ENCODE peak calls at places on chromosomes 1 and 21, in ten cellular contexts. N is GM10248; Z is HCEC 1CT; M is left ventricle myocardium superior; H is GM23338; G is H9; C is T-cell; K is stimulated activated CD4-positive, alpha-beta T cell treated with anti-CD3 and anti-CD28 coated beads, Interleukin-2, amount 100 ng/mL, for 24 hours; E is astrocyte of the spinal cord; F is KG1. Q is an unnamed sample.

GRCh38 chr1:109115685-109116084 is 1.8 kb downstream of the ELAPOR1 start:
- DNase-seq in N (no peak), Z (no peak), M (no peak), H (no peak), G (no peak), C (no peak), K (peak; percentile 29), E (no peak), F (no peak), Q (no peak)

GRCh38 chr1:61641578-61642336 is 83.2 kb downstream of the TM2D1 start:
- DNase-seq in N (peak; percentile 74), Z (peak; percentile 73), M (peak; percentile 83), H (peak; percentile 92), G (peak; percentile 88), C (peak; percentile 60), K (peak; percentile 59), E (peak; percentile 58), F (no peak), Q (peak; percentile 18)

GRCh38 chr1:234529661-234530237 is 50.8 kb upstream of the TARBP1 start:
- DNase-seq in N (no peak), Z (no peak), M (no peak), H (no peak), G (no peak), C (no peak), K (no peak), E (no peak), F (no peak), Q (peak; percentile 72)

GRCh38 chr1:232543194-232543593 is 86.7 kb downstream of the SIPA1L2 start:
- DNase-seq in N (no peak), Z (no peak), M (no peak), H (no peak), G (no peak), C (no peak), K (no peak), E (no peak), F (no peak), Q (no peak)

GRCh38 chr1:182335771-182336170 is 55.8 kb downstream of the GLUL start:
- DNase-seq in N (no peak), Z (no peak), M (no peak), H (no peak), G (no peak), C (no peak), K (no peak), E (no peak), F (no peak), Q (no peak)

GRCh38 chr1:225813250-225813964 is 3.5 kb downstream of the EPHX1 start:
- DNase-seq in N (no peak), Z (peak; percentile 72), M (peak; percentile 80), H (peak; percentile 34), G (no peak), C (no peak), K (no peak), E (peak; percentile 70), F (no peak), Q (no peak)

GRCh38 chr1:226975259-226975908 is 35.3 kb downstream of the COQ8A start:
- DNase-seq in N (no peak), Z (no peak), M (no peak), H (no peak), G (peak; percentile 14), C (no peak), K (no peak), E (no peak), F (no peak), Q (no peak)

GRCh38 chr21:41112740-41113692 is 54.9 kb upstream of the BACE2 start:
- DNase-seq in N (no peak), Z (no peak), M (peak; percentile 22), H (peak; percentile 11), G (peak; percentile 43), C (no peak), K (no peak), E (peak; percentile 88), F (no peak), Q (peak; percentile 95)

GRCh38 chr1:24181619-24182018 is 5.5 kb downstream of the IFNLR1 start:
- DNase-seq in N (no peak), Z (no peak), M (no peak), H (no peak), G (no peak), C (no peak), K (no peak), E (no peak), F (no peak), Q (no peak)

GRCh38 chr1:155117610-155118009 is 10.1 kb upstream of the EFNA1 start:
- DNase-seq in N (no peak), Z (no peak), M (no peak), H (no peak), G (no peak), C (no peak), K (no peak), E (no peak), F (no peak), Q (no peak)

GRCh38 chr1:204410764-204411450 is 710 bp downstream of the PPP1R15B start:
- DNase-seq in N (peak; percentile 46), Z (peak; percentile 56), M (no peak), H (peak; percentile 60), G (peak; percentile 54), C (peak; percentile 45), K (peak; percentile 35), E (peak; percentile 58), F (peak; percentile 28), Q (no peak)

GRCh38 chr1:36134031-36134430 is 9.0 kb upstream of the COL8A2 start:
- DNase-seq in N (no peak), Z (no peak), M (no peak), H (no peak), G (no peak), C (no peak), K (no peak), E (no peak), F (no peak), Q (no peak)

GRCh38 chr1:43582162-43582566 is 51.5 kb downstream of the PTPRF start:
- DNase-seq in N (peak; percentile 78), Z (peak; percentile 93), M (no peak), H (no peak), G (no peak), C (no peak), K (no peak), E (peak; percentile 96), F (no peak), Q (peak; percentile 99)

Q was measured in HT1080.